ENCODE peak calls at places on chromosomes 4 and X, in four cellular contexts. D, J, T and P are unnamed samples.

GRCh38 chr4:186021461-186022167 is 47.3 kb upstream of the TLR3 start:
- DNase-seq in T (peak), D (peak), J (peak), P (no peak)

GRCh38 chr4:145839151-145839550 is 99.5 kb downstream of the ZNF827 start:
- DNase-seq in D (no peak), T (no peak), J (no peak), P (no peak)

GRCh38 chrX:45322820-45323219 is 122.1 kb upstream of the DIPK2B start:
- DNase-seq in T (no peak), D (no peak), J (no peak), P (no peak)

GRCh38 chrX:3631196-3631595 is 82.3 kb downstream of the PRKX start:
- DNase-seq in D (no peak), J (no peak), T (no peak), P (no peak)

GRCh38 chr4:84916233-84916632 is 50.3 kb downstream of the WDFY3 start:
- DNase-seq in T (no peak), D (no peak), J (no peak), P (no peak)

GRCh38 chr4:26238782-26239647 is 81.8 kb upstream of the RBPJ start:
- DNase-seq in J (no peak), D (no peak), T (peak), P (no peak)

GRCh38 chrX:4682637-4683036 is 969.2 kb upstream of the PRKX start:
- DNase-seq in T (no peak), J (no peak), D (no peak), P (no peak)

GRCh38 chr4:8830611-8831200 is 40.9 kb downstream of the HMX1 start:
- DNase-seq in D (peak), J (no peak), T (no peak), P (no peak)

GRCh38 chr4:8495803-8496202 is 55.2 kb downstream of the TRMT44 start:
- DNase-seq in J (peak), T (no peak), D (no peak), P (no peak)

GRCh38 chr4:173485164-173485563 is 44.9 kb downstream of the HAND2 start:
- DNase-seq in T (no peak), J (no peak), D (no peak), P (no peak)
- TF ChIP-seq ZBTB33 in T (no peak), J (no peak), D (no peak), P (no peak)

GRCh38 chr4:6222761-6223292 is 22.5 kb upstream of the JAKMIP1 start:
- DNase-seq in T (no peak), J (no peak), D (peak), P (no peak)
- TF ChIP-seq TAF1 in T (no peak), J (no peak), D (no peak), P (no peak)

GRCh38 chr4:604131-604530 is 21.2 kb upstream of the PDE6B start:
- DNase-seq in D (no peak), T (no peak), J (no peak), P (no peak)

GRCh38 chr4:600166-600565 is 24.1 kb upstream of the TMEM271 start:
- DNase-seq in J (no peak), D (no peak), T (no peak), P (no peak)

GRCh38 chr4:600850-601515 is 24.4 kb upstream of the PDE6B start:
- DNase-seq in T (no peak), J (peak), D (no peak), P (no peak)

GRCh38 chr4:601612-602558 is 23.5 kb upstream of the PDE6B start:
- DNase-seq in T (no peak), D (no peak), J (no peak), P (no peak)

DNA sequence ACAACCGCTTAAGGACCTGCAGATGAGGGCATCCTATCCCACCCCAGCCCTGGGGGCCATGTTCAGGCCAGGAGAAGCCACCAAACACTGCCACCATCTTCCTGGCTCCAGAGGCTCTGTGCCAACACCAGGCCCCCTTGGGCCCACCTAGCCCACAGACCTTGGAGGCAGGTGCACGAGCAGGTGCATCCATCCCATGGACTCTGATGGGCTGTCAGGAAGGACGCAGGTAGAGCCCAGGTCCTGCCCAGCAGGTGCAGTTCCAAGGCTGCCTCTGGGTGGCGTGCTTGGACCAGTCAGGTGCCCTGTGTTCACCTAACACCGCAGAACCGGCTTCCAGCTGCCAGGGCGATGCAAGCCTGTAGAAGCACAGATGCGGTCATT is 22.8 kb upstream of the PDE6B start:
- DNase-seq in T (peak), D (peak), J (peak), P (no peak)
- TF ChIP-seq ZBTB33 in T (peak), D (no peak), J (no peak), P (no peak)

GRCh38 chr4:1413687-1414479 is 7.6 kb upstream of the NKX1-1 start:
- DNase-seq in T (no peak), J (peak), D (peak), P (no peak)
- TF ChIP-seq TAF1 in T (no peak), J (no peak), D (no peak), P (no peak)